ENCODE peak calls at places on chromosomes 2 and 18, in nine cellular contexts. U is MM.1S, Y is left ventricle myocardium inferior, V is Calu3, I is right atrium auricular region, E is HFFc6, X is DND-41, F is GM10248, G is SK-N-SH. C is an unnamed sample.

GRCh38 chr2:11998218-11998617 is 251.8 kb downstream of the LPIN1 start:
- DNase-seq in Y (no peak), G (no peak), U (no peak), V (no peak), F (no peak), I (no peak), E (peak), X (peak), C (no peak)

GRCh38 chr2:233940376-233941276 is 23.5 kb downstream of the TRPM8 start:
- DNase-seq in I (no peak), U (peak), G (no peak), E (no peak), Y (no peak), V (peak), F (no peak), X (no peak), C (no peak)

GRCh38 chr2:98782570-98782969 is 51.6 kb upstream of the MGAT4A start:
- DNase-seq in F (no peak), Y (no peak), I (no peak), X (no peak), E (no peak), U (no peak), G (no peak), V (no peak), C (no peak)

GRCh38 chr18:57737661-57738060 is 65.5 kb downstream of the ATP8B1 start:
- DNase-seq in I (peak), F (no peak), Y (peak), G (no peak), V (peak), U (no peak), E (peak), X (no peak), C (no peak)

GRCh38 chr2:176109226-176109954 is 2.3 kb downstream of the HOXD11 start:
- DNase-seq in G (no peak), F (no peak), V (no peak), X (no peak), U (no peak), E (no peak), Y (no peak), I (no peak), C (no peak)

GRCh38 chr18:35777042-35777441 is 195.4 kb upstream of the RMP24 start:
- DNase-seq in F (no peak), V (peak), I (no peak), Y (no peak), G (no peak), X (no peak), E (no peak), U (no peak), C (no peak)

GRCh38 chr2:45634223-45634622 is 17.3 kb upstream of the PRKCE start:
- DNase-seq in F (no peak), Y (no peak), G (no peak), I (no peak), V (no peak), E (no peak), X (no peak), U (no peak), C (no peak)

GRCh38 chr18:44793186-44793585 is 112.5 kb downstream of the SETBP1 start:
- DNase-seq in U (no peak), V (no peak), I (no peak), E (no peak), X (no peak), G (no peak), F (no peak), Y (no peak), C (no peak)

GRCh38 chr2:127535422-127535901 is at the start of gene MYO7B:
- DNase-seq in I (no peak), X (no peak), F (no peak), U (no peak), Y (no peak), G (no peak), V (no peak), E (no peak), C (no peak)

GRCh38 chr2:58432491-58433166 is 191.5 kb upstream of the FANCL start:
- DNase-seq in I (no peak), F (no peak), U (no peak), Y (no peak), G (no peak), E (no peak), V (no peak), X (no peak), C (no peak)

GRCh38 chr2:160429248-160430000 is 64.2 kb downstream of the RBMS1 start:
- DNase-seq in F (peak), G (no peak), Y (no peak), X (no peak), U (peak), I (no peak), V (no peak), E (peak), C (no peak)

GRCh38 chr2:201452058-201452736 is 657 bp downstream of the STRADB start:
- DNase-seq in X (no peak), G (no peak), F (no peak), U (peak), Y (no peak), I (no peak), V (no peak), E (no peak), C (no peak)

GRCh38 chr18:2083691-2084090 is 487.6 kb downstream of the METTL4 start:
- DNase-seq in Y (no peak), X (peak), G (no peak), I (no peak), E (no peak), U (no peak), F (no peak), V (peak), C (no peak)

GRCh38 chr2:236776695-236777251 is 207.1 kb downstream of the ACKR3 start:
- DNase-seq in I (no peak), F (no peak), Y (no peak), U (no peak), E (peak), V (no peak), G (no peak), X (no peak), C (no peak)

GRCh38 chr2:70443726-70444125 is 109.9 kb downstream of the TGFA start:
- DNase-seq in U (no peak), V (no peak), I (peak), F (no peak), G (no peak), Y (no peak), E (no peak), X (no peak), C (no peak)

GRCh38 chr2:109380502-109381326 is 233.1 kb downstream of the SEPTIN10 start:
- DNase-seq in F (no peak), I (no peak), X (no peak), U (no peak), G (no peak), Y (no peak), E (peak), V (no peak), C (peak)

GRCh38 chr2:39571197-39571731 is 94.5 kb upstream of the TMEM178A start:
- DNase-seq in F (no peak), I (no peak), V (no peak), G (no peak), X (no peak), Y (no peak), U (no peak), E (no peak), C (no peak)

GRCh38 chr2:175600024-175600831 is 401.8 kb downstream of the LNPK start:
- DNase-seq in Y (no peak), X (no peak), G (peak), V (no peak), I (no peak), U (no peak), E (peak), F (no peak), C (no peak)

GRCh38 chr2:98912221-98912851 is 23.7 kb downstream of the CRACDL start:
- DNase-seq in E (peak), I (no peak), G (peak), U (no peak), X (no peak), F (no peak), V (peak), Y (no peak), C (peak)

GRCh38 chr2:184859187-184859586 is 260.9 kb downstream of the ZNF804A start:
- DNase-seq in V (no peak), X (no peak), U (no peak), I (no peak), E (no peak), Y (no peak), G (no peak), F (no peak), C (no peak)

GRCh38 chr2:226701052-226701451 is 98.6 kb downstream of the IRS1 start:
- DNase-seq in Y (no peak), I (no peak), X (no peak), U (no peak), E (peak), G (no peak), V (no peak), F (no peak), C (no peak)

GRCh38 chr2:53108246-53108645 is 659.4 kb upstream of the CHAC2 start:
- DNase-seq in I (no peak), U (no peak), E (no peak), Y (no peak), F (no peak), G (no peak), V (no peak), X (no peak), C (no peak)

GRCh38 chr2:12083713-12084420 is 337.4 kb downstream of the LPIN1 start:
- DNase-seq in I (no peak), U (no peak), E (no peak), V (no peak), X (no peak), G (peak), F (no peak), Y (no peak), C (peak)

GRCh38 chr2:43041661-43042360 is 184.6 kb downstream of the ZFP36L2 start:
- DNase-seq in U (no peak), E (peak), I (no peak), V (peak), X (peak), Y (no peak), G (peak), F (no peak), C (peak)

GRCh38 chr2:197088694-197089093 is 162.2 kb upstream of the PGAP1 start:
- DNase-seq in E (no peak), V (no peak), U (no peak), G (no peak), I (no peak), Y (no peak), X (peak), F (no peak), C (no peak)

GRCh38 chr2:180385601-180386201 is 378.6 kb upstream of the CWC22 start:
- DNase-seq in X (no peak), F (no peak), V (no peak), E (peak), G (no peak), U (no peak), Y (no peak), I (no peak), C (no peak)

GRCh38 chr2:238602223-238602945 is 175.7 kb downstream of the ASB1 start:
- DNase-seq in U (no peak), E (no peak), V (no peak), Y (no peak), X (no peak), G (no peak), F (no peak), I (no peak), C (no peak)

GRCh38 chr2:104938226-104938941 is 84.5 kb downstream of the POU3F3 start:
- DNase-seq in X (no peak), U (no peak), E (no peak), I (no peak), F (peak), Y (no peak), V (no peak), G (no peak), C (no peak)

GRCh38 chr18:3585656-3586509 is 135.9 kb downstream of the TGIF1 start:
- DNase-seq in X (peak), G (peak), F (peak), I (peak), Y (peak), U (peak), E (peak), V (peak), C (peak)

GRCh38 chr2:164000171-164000570 is 264.4 kb upstream of the FIGN start:
- DNase-seq in E (no peak), I (no peak), X (no peak), U (no peak), G (no peak), V (no peak), Y (no peak), F (no peak), C (no peak)

GRCh38 chr2:147356157-147356556 is 488.7 kb upstream of the ACVR2A start:
- DNase-seq in G (no peak), E (no peak), V (no peak), X (peak), I (no peak), Y (no peak), U (no peak), F (no peak), C (no peak)

GRCh38 chr2:165874445-165875039 is 79.0 kb downstream of the TTC21B start:
- DNase-seq in E (peak), F (peak), U (peak), V (peak), I (no peak), X (peak), Y (no peak), G (peak), C (no peak)

GRCh38 chr2:64998658-64999061 is 9.5 kb downstream of the SLC1A4 start:
- DNase-seq in F (no peak), X (no peak), Y (no peak), G (no peak), U (no peak), I (no peak), V (no peak), E (no peak), C (no peak)

GRCh38 chr2:161239416-161240109 is 68.7 kb upstream of the PSMD14 start:
- DNase-seq in Y (peak), U (no peak), I (no peak), E (no peak), V (no peak), X (no peak), G (no peak), F (no peak), C (no peak)

GRCh38 chr2:234952270-234953115 is 676 bp downstream of the SH3BP4 start:
- DNase-seq in U (peak), V (peak), X (no peak), Y (no peak), F (no peak), I (no peak), E (no peak), G (peak), C (no peak)

GRCh38 chr2:88003074-88003755 is 13.1 kb downstream of the RNU2-63P start:
- DNase-seq in V (no peak), E (no peak), I (no peak), Y (no peak), G (no peak), F (no peak), U (no peak), X (no peak), C (no peak)

DNA sequence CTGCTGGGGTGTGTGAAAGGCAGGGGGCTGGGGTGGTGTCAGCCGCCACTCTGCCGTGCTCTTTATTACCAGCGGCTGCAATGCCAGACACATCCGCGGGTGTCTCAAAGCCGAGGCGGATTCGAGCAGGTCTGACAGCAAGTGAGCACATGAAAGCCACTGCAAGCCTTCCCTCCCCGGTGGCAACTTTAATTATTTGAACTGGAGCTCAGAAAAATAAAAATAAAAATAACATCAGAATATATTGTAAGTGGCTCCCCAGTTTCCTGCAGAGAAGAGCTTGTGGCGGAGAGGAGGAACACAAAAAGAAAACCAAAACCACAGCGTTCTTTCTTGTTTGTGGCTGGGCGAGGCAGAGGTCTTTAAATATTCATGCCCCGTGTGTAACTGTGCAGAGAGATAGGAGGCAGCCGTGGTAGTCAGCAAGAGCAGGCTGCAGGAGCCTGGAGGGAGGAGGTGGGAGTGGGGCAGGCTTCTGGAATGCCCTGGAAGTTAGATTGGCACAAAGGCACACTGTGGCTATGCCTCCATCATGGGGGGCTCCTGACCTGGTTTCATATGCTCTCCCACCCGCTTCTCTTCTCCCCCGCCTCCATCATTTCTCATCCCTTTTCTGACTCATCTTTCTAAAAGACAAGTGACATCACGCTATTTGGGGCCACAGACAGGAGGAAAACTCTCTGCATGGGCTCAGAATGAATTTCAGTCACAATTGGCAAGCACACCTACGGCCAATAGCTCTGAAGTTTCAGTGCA is 199.8 kb downstream of the CLIP4 start:
- DNase-seq in I (peak), V (no peak), X (peak), G (no peak), Y (no peak), U (peak), F (peak), E (no peak), C (no peak)
- TF ChIP-seq CTCF in I (no peak), V (no peak), X (peak), G (no peak), Y (no peak), U (peak), F (no peak), E (no peak), C (no peak)

GRCh38 chr2:9778012-9778411 is 65.3 kb upstream of the TAF1B start:
- DNase-seq in U (no peak), X (no peak), F (no peak), I (no peak), G (no peak), E (no peak), Y (no peak), V (no peak), C (no peak)
- TF ChIP-seq CTCF in U (peak), X (peak), F (peak), I (no peak), G (peak), E (peak), Y (peak), V (peak), C (peak)

GRCh38 chr2:2845267-2845666 is 514.2 kb upstream of the MYT1L start:
- DNase-seq in U (no peak), Y (no peak), F (no peak), G (no peak), I (no peak), V (no peak), E (no peak), X (no peak), C (no peak)

GRCh38 chr2:2845796-2846315 is 514.8 kb upstream of the MYT1L start:
- DNase-seq in I (no peak), U (no peak), E (no peak), X (no peak), G (no peak), F (no peak), V (no peak), Y (no peak), C (no peak)

GRCh38 chr2:2846379-2847130 is 515.5 kb upstream of the MYT1L start:
- DNase-seq in I (no peak), G (peak), X (no peak), U (no peak), E (no peak), V (no peak), F (no peak), Y (peak), C (no peak)

GRCh38 chr2:2842466-2842865 is 511.4 kb upstream of the MYT1L start:
- DNase-seq in V (no peak), F (no peak), I (no peak), E (no peak), Y (no peak), X (no peak), G (no peak), U (no peak), C (peak)

GRCh38 chr2:2843969-2844548 is 513.0 kb upstream of the MYT1L start:
- DNase-seq in I (no peak), X (peak), Y (no peak), V (no peak), F (no peak), U (no peak), G (no peak), E (no peak), C (no peak)
- TF ChIP-seq CTCF in I (no peak), X (peak), Y (peak), V (no peak), F (no peak), U (peak), G (peak), E (peak), C (no peak)

DNA sequence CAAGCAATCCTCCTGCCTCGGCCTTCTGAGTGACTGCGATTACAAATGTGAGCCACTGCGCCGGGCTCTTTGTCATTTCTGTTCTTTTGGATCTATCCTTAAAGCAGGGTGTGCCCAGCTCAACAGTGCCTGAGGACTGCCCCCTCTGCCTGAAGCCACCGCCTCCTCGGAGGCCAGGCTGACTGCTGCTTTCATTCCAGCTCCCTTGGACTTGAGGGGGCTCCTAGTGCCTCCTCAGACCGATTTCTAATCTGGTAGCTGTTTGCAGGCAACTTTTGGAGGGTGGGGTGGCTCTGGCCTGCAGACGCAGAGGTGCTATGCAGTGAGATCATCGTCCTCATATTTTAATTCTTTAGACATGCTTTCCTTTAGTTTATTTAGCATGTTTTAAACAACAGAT is 35.9 kb upstream of the KLF11 start:
- DNase-seq in G (no peak), E (no peak), F (no peak), Y (no peak), I (no peak), U (no peak), X (no peak), V (no peak), C (no peak)
- TF ChIP-seq CTCF in G (no peak), E (no peak), F (no peak), Y (no peak), I (no peak), U (no peak), X (no peak), V (no peak), C (no peak)

GRCh38 chr2:195168369-195168768 is 488.7 kb upstream of the SLC39A10 start:
- DNase-seq in Y (no peak), F (no peak), G (no peak), E (no peak), X (peak), V (no peak), U (no peak), I (no peak), C (no peak)
- TF ChIP-seq CTCF in Y (no peak), F (no peak), G (no peak), E (no peak), X (no peak), V (no peak), U (no peak), I (no peak), C (no peak)